ENCODE peak calls at places on chromosomes 2 and 18, in seven cellular contexts. One of them, this sample, is unnamed.

GRCh38 chr18:3117493-3118192 is 102.1 kb downstream of the MYOM1 start:
- DNase-seq in skeletal muscle cell: no peak
- DNase-seq in GM03348: no peak
- DNase-seq in activated naive CD8-positive, alpha-beta T cell treated with anti-CD3 and anti-CD28 coated beads, Interleukin-2, amount 50 U/mL, for 24 hours: no peak
- DNase-seq in activated CD8-positive, alpha-beta memory T cell treated with anti-CD3 and anti-CD28 coated beads for 48 hours: no peak
- DNase-seq in mesendoderm: no peak
- DNase-seq in GOT3: no peak
- DNase-seq in this sample: no peak

GRCh38 chr2:71611247-71611646 is 157.9 kb downstream of the DYSF start:
- DNase-seq in skeletal muscle cell: no peak
- DNase-seq in GM03348: no peak
- DNase-seq in activated naive CD8-positive, alpha-beta T cell treated with anti-CD3 and anti-CD28 coated beads, Interleukin-2, amount 50 U/mL, for 24 hours: no peak
- DNase-seq in activated CD8-positive, alpha-beta memory T cell treated with anti-CD3 and anti-CD28 coated beads for 48 hours: no peak
- DNase-seq in mesendoderm: no peak
- DNase-seq in GOT3: no peak
- DNase-seq in this sample: no peak

GRCh38 chr2:231413921-231414476 is 18.5 kb downstream of the B3GNT7 start:
- DNase-seq in skeletal muscle cell: no peak
- DNase-seq in GM03348: no peak
- DNase-seq in activated naive CD8-positive, alpha-beta T cell treated with anti-CD3 and anti-CD28 coated beads, Interleukin-2, amount 50 U/mL, for 24 hours: no peak
- DNase-seq in activated CD8-positive, alpha-beta memory T cell treated with anti-CD3 and anti-CD28 coated beads for 48 hours: no peak
- DNase-seq in mesendoderm: no peak
- DNase-seq in GOT3: no peak
- DNase-seq in this sample: no peak

GRCh38 chr2:160408205-160408561 is 85.4 kb downstream of the RBMS1 start:
- DNase-seq in skeletal muscle cell: no peak
- DNase-seq in GM03348: no peak
- DNase-seq in activated naive CD8-positive, alpha-beta T cell treated with anti-CD3 and anti-CD28 coated beads, Interleukin-2, amount 50 U/mL, for 24 hours: no peak
- DNase-seq in activated CD8-positive, alpha-beta memory T cell treated with anti-CD3 and anti-CD28 coated beads for 48 hours: no peak
- DNase-seq in mesendoderm: no peak
- DNase-seq in GOT3: no peak
- DNase-seq in this sample: no peak

GRCh38 chr2:99442837-99443236 is 47.0 kb downstream of the REV1 start:
- DNase-seq in skeletal muscle cell: no peak
- DNase-seq in GM03348: no peak
- DNase-seq in activated naive CD8-positive, alpha-beta T cell treated with anti-CD3 and anti-CD28 coated beads, Interleukin-2, amount 50 U/mL, for 24 hours: no peak
- DNase-seq in activated CD8-positive, alpha-beta memory T cell treated with anti-CD3 and anti-CD28 coated beads for 48 hours: no peak
- DNase-seq in mesendoderm: peak; percentile 46
- DNase-seq in GOT3: no peak
- DNase-seq in this sample: no peak

GRCh38 chr2:54384301-54385035 is 71.7 kb upstream of the SPTBN1 start:
- DNase-seq in skeletal muscle cell: no peak
- DNase-seq in GM03348: no peak
- DNase-seq in activated naive CD8-positive, alpha-beta T cell treated with anti-CD3 and anti-CD28 coated beads, Interleukin-2, amount 50 U/mL, for 24 hours: no peak
- DNase-seq in activated CD8-positive, alpha-beta memory T cell treated with anti-CD3 and anti-CD28 coated beads for 48 hours: no peak
- DNase-seq in mesendoderm: no peak
- DNase-seq in GOT3: no peak
- DNase-seq in this sample: no peak

GRCh38 chr18:65876310-65876709 is 125.5 kb downstream of the CDH7 start:
- DNase-seq in skeletal muscle cell: no peak
- DNase-seq in GM03348: no peak
- DNase-seq in activated naive CD8-positive, alpha-beta T cell treated with anti-CD3 and anti-CD28 coated beads, Interleukin-2, amount 50 U/mL, for 24 hours: no peak
- DNase-seq in activated CD8-positive, alpha-beta memory T cell treated with anti-CD3 and anti-CD28 coated beads for 48 hours: no peak
- DNase-seq in mesendoderm: no peak
- DNase-seq in GOT3: no peak
- DNase-seq in this sample: no peak

GRCh38 chr2:190968522-190968921 is 45.4 kb downstream of the STAT1 start:
- DNase-seq in skeletal muscle cell: no peak
- DNase-seq in GM03348: no peak
- DNase-seq in activated naive CD8-positive, alpha-beta T cell treated with anti-CD3 and anti-CD28 coated beads, Interleukin-2, amount 50 U/mL, for 24 hours: no peak
- DNase-seq in activated CD8-positive, alpha-beta memory T cell treated with anti-CD3 and anti-CD28 coated beads for 48 hours: no peak
- DNase-seq in mesendoderm: no peak
- DNase-seq in GOT3: no peak
- DNase-seq in this sample: no peak